ENCODE peak calls at places on chromosomes 13 and 19, in four cellular contexts. I, H, N and S are unnamed samples.

GRCh38 chr13:30791354-30791921 is 56.1 kb downstream of the ALOX5AP start:
- DNase-seq in I (no peak), H (no peak), N (no peak), S (no peak)

GRCh38 chr13:41565221-41565620 is 107.9 kb downstream of the RGCC start:
- DNase-seq in I (no peak), H (no peak), N (no peak), S (no peak)

GRCh38 chr19:29524201-29524911 is 1.4 kb upstream of the VSTM2B start:
- DNase-seq in I (no peak), H (no peak), N (no peak), S (no peak)

GRCh38 chr13:111049791-111050538 is 65.1 kb upstream of the ARHGEF7 start:
- DNase-seq in I (peak), H (no peak), N (no peak), S (no peak)

GRCh38 chr13:48186722-48187121 is 46.3 kb upstream of the ITM2B start:
- DNase-seq in I (no peak), H (no peak), N (no peak), S (no peak)

GRCh38 chr19:28330831-28331230 is 882.1 kb downstream of the UQCRFS1 start:
- DNase-seq in I (no peak), H (no peak), N (no peak), S (no peak)

GRCh38 chr19:51460164-51460992 is 2.1 kb upstream of the SIGLEC8 start:
- DNase-seq in I (no peak), H (no peak), N (no peak), S (peak)

GRCh38 chr13:27170521-27171243 is 929 bp downstream of the USP12 start:
- DNase-seq in I (peak), H (no peak), N (no peak), S (peak)

GRCh38 chr13:42577538-42577937 is 3.6 kb downstream of the TNFSF11 start:
- DNase-seq in I (no peak), H (no peak), N (no peak), S (no peak)

GRCh38 chr19:4455742-4456565 is 1.6 kb downstream of the UBXN6 start:
- DNase-seq in I (peak), H (no peak), N (no peak), S (no peak)

GRCh38 chr13:30968734-30969335 is 36.4 kb downstream of the TEX26 start:
- DNase-seq in I (no peak), H (no peak), N (no peak), S (no peak)

GRCh38 chr13:74841123-74841522 is 640.8 kb downstream of the TBC1D4 start:
- DNase-seq in I (no peak), H (no peak), N (no peak), S (no peak)

GRCh38 chr19:46115396-46116109 is 8.9 kb downstream of the IGFL3 start:
- DNase-seq in I (no peak), H (no peak), N (no peak), S (no peak)

GRCh38 chr13:20901668-20902437 is 693 bp downstream of the XPO4 start:
- DNase-seq in I (peak), H (no peak), N (no peak), S (peak)

GRCh38 chr13:30932481-30933333 is at the start of gene TEX26:
- DNase-seq in I (no peak), H (no peak), N (no peak), S (no peak)

GRCh38 chr19:28914173-28914572 is 298.8 kb downstream of the UQCRFS1 start:
- DNase-seq in I (no peak), H (no peak), N (no peak), S (no peak)

GRCh38 chr19:5804516-5805464 is at the start of gene NRTN:
- DNase-seq in I (peak), H (no peak), N (no peak), S (peak)

GRCh38 chr13:52713894-52714293 is 25.7 kb downstream of the CNMD start:
- DNase-seq in I (peak), H (peak), N (no peak), S (no peak)

GRCh38 chr19:510606-511100 is 3.4 kb downstream of the TPGS1 start:
- DNase-seq in I (peak), H (peak), N (no peak), S (peak)

GRCh38 chr19:10295305-10295846 is 5.6 kb downstream of the ICAM5 start:
- DNase-seq in I (peak), H (no peak), N (no peak), S (no peak)

GRCh38 chr13:51781246-51782022 is 22.5 kb downstream of the DHRS12 start:
- DNase-seq in I (no peak), H (no peak), N (no peak), S (no peak)

GRCh38 chr13:100854091-100854490 is 179.5 kb upstream of the TMTC4 start:
- DNase-seq in I (no peak), H (no peak), N (no peak), S (no peak)

GRCh38 chr19:1066748-1067340 is at the start of gene ARHGAP45:
- DNase-seq in I (peak), H (no peak), N (no peak), S (no peak)

GRCh38 chr19:36125557-36125956 is 10.3 kb downstream of the TBCB start:
- DNase-seq in I (no peak), H (no peak), N (no peak), S (no peak)

GRCh38 chr19:18649371-18650047 is 12.7 kb downstream of the KLHL26 start:
- DNase-seq in I (peak), H (peak), N (no peak), S (no peak)

GRCh38 chr13:49812806-49813205 is 20.3 kb upstream of the KPNA3 start:
- DNase-seq in I (no peak), H (no peak), N (no peak), S (no peak)

GRCh38 chr19:10858204-10858828 is 10.1 kb downstream of the C19orf38 start:
- DNase-seq in I (no peak), H (no peak), N (no peak), S (no peak)

GRCh38 chr13:67147257-67148218 is 82.6 kb downstream of the PCDH9 start:
- DNase-seq in I (no peak), H (no peak), N (no peak), S (no peak)

GRCh38 chr19:50573741-50574461 is 5.7 kb upstream of the LRRC4B start:
- DNase-seq in I (no peak), H (no peak), N (no peak), S (no peak)

GRCh38 chr13:89380101-89380500 is 1708.9 kb downstream of the SLITRK5 start:
- DNase-seq in I (peak), H (peak), N (no peak), S (no peak)

GRCh38 chr19:31693131-31693700 is 344.0 kb upstream of the TSHZ3 start:
- DNase-seq in I (no peak), H (no peak), N (no peak), S (no peak)

GRCh38 chr13:70253834-70254233 is 145.6 kb upstream of the KLHL1 start:
- DNase-seq in I (no peak), H (no peak), N (no peak), S (no peak)

GRCh38 chr19:46232938-46233621 is 3.5 kb downstream of the IGFL1 start:
- DNase-seq in I (no peak), H (no peak), N (no peak), S (no peak)

GRCh38 chr19:12994701-12995595 is at the start of gene NFIX:
- DNase-seq in I (peak), H (peak), N (no peak), S (peak)

GRCh38 chr13:46516624-46517318 is 36.2 kb upstream of the LRCH1 start:
- DNase-seq in I (no peak), H (no peak), N (no peak), S (no peak)